ENCODE peak calls at places on chromosome 5, in four cellular contexts. N, A, Z and M are unnamed samples.

GRCh38 chr5:80174790-80175189 is 81.1 kb downstream of the SERINC5 start:
- DNase-seq in N (no peak), Z (no peak), A (no peak), M (no peak)

GRCh38 chr5:34673463-34674125 is 17.5 kb downstream of the RAI14 start:
- DNase-seq in A (no peak), Z (no peak), N (no peak), M (no peak)

GRCh38 chr5:54090495-54091084 is 219.8 kb downstream of the ARL15 start:
- DNase-seq in Z (peak), N (peak), A (no peak), M (no peak)

GRCh38 chr5:157651623-157652376 is 438 bp downstream of the SOX30 start:
- DNase-seq in N (peak), A (peak), Z (peak), M (peak)

GRCh38 chr5:159850192-159850573 is 66.1 kb upstream of the ADRA1B start:
- DNase-seq in N (peak), Z (peak), A (no peak), M (no peak)

GRCh38 chr5:132812949-132813598 is at the start of gene SOWAHA:
- DNase-seq in Z (no peak), A (no peak), N (no peak), M (peak)

GRCh38 chr5:78627766-78628165 is 20.8 kb downstream of the LHFPL2 start:
- DNase-seq in N (no peak), Z (peak), A (no peak), M (no peak)

GRCh38 chr5:39674209-39675082 is 249.7 kb upstream of the DAB2 start:
- DNase-seq in A (no peak), Z (no peak), N (no peak), M (no peak)

GRCh38 chr5:52684056-52684455 is 103.7 kb upstream of the ITGA1 start:
- DNase-seq in N (no peak), A (no peak), Z (no peak), M (no peak)

GRCh38 chr5:178467261-178468195 is 122.7 kb downstream of the COL23A1 start:
- DNase-seq in A (peak), Z (peak), N (no peak), M (no peak)

GRCh38 chr5:167721926-167722440 is 569.5 kb upstream of the WWC1 start:
- DNase-seq in A (no peak), N (no peak), Z (no peak), M (no peak)

GRCh38 chr5:1799110-1799601 is 481 bp downstream of the MRPL36 start:
- DNase-seq in Z (peak), N (no peak), A (no peak), M (no peak)

GRCh38 chr5:9850456-9850855 is 220.3 kb upstream of the TAS2R1 start:
- DNase-seq in A (no peak), N (no peak), Z (no peak), M (no peak)

GRCh38 chr5:85069659-85070640 is 685.3 kb upstream of the EDIL3 start:
- DNase-seq in Z (peak), N (no peak), A (no peak), M (no peak)

GRCh38 chr5:80686757-80687156 is 32.0 kb upstream of the DHFR start:
- DNase-seq in A (no peak), Z (peak), N (no peak), M (no peak)

GRCh38 chr5:181152406-181152805 is 5.0 kb downstream of the OR2V2 start:
- DNase-seq in N (no peak), A (no peak), Z (no peak), M (no peak)

GRCh38 chr5:176187276-176188062 is 50.8 kb upstream of the SIMC1 start:
- DNase-seq in A (no peak), N (no peak), Z (no peak), M (no peak)

GRCh38 chr5:126516133-126516532 is 78.9 kb downstream of the ALDH7A1 start:
- DNase-seq in N (peak), Z (peak), A (no peak), M (no peak)

GRCh38 chr5:128424672-128425071 is 113.4 kb downstream of the FBN2 start:
- DNase-seq in Z (no peak), A (no peak), N (no peak), M (no peak)

GRCh38 chr5:457195-457961 is 14.4 kb downstream of the EXOC3 start:
- DNase-seq in A (no peak), N (no peak), Z (no peak), M (no peak)

GRCh38 chr5:55356896-55357295 is 49.1 kb downstream of the MTREX start:
- DNase-seq in A (no peak), N (no peak), Z (no peak), M (no peak)

GRCh38 chr5:168047043-168047668 is 244.3 kb upstream of the WWC1 start:
- DNase-seq in A (no peak), Z (peak), N (peak), M (no peak)